ENCODE peak calls at places on chromosome X, in four cellular contexts. B is mucosa of descending colon, W is fibroblast of lung, A is WERI-Rb-1. N is an unnamed sample.

GRCh38 chrX:87679849-87680248 is 162.2 kb downstream of the KLHL4 start:
- DNase-seq in B (no peak), W (no peak), A (no peak), N (no peak)

GRCh38 chrX:20623448-20623847 is 356.7 kb upstream of the RPS6KA3 start:
- DNase-seq in B (no peak), W (peak), A (no peak), N (no peak)

GRCh38 chrX:124098089-124098488 is 136.6 kb downstream of the STAG2 start:
- DNase-seq in B (no peak), W (peak), A (no peak), N (peak)

GRCh38 chrX:34956915-34957314 is 14.3 kb downstream of the FAM47B start:
- DNase-seq in B (no peak), W (peak), A (no peak), N (peak)

GRCh38 chrX:121886557-121886956 is 839.1 kb downstream of the GLUD2 start:
- DNase-seq in B (no peak), W (no peak), A (no peak), N (no peak)

GRCh38 chrX:31580726-31581125 is 508.9 kb upstream of the FTHL17 start:
- DNase-seq in B (no peak), W (peak), A (no peak), N (peak)

GRCh38 chrX:21764043-21764442 is 6.1 kb upstream of the SMPX start:
- DNase-seq in B (no peak), W (no peak), A (no peak), N (no peak)

GRCh38 chrX:13778916-13779315 is 38.0 kb downstream of the GPM6B start:
- DNase-seq in B (no peak), W (peak), A (no peak), N (peak)

GRCh38 chrX:10156199-10157031 is at the start of gene CLCN4:
- DNase-seq in B (peak), W (peak), A (peak), N (peak)

GRCh38 chrX:103817502-103817901 is 14.6 kb downstream of the RAB9B start:
- DNase-seq in B (no peak), W (peak), A (peak), N (peak)

GRCh38 chrX:10010686-10011085 is 43.5 kb downstream of the CLDN34 start:
- DNase-seq in B (no peak), W (peak), A (no peak), N (peak)

DNA sequence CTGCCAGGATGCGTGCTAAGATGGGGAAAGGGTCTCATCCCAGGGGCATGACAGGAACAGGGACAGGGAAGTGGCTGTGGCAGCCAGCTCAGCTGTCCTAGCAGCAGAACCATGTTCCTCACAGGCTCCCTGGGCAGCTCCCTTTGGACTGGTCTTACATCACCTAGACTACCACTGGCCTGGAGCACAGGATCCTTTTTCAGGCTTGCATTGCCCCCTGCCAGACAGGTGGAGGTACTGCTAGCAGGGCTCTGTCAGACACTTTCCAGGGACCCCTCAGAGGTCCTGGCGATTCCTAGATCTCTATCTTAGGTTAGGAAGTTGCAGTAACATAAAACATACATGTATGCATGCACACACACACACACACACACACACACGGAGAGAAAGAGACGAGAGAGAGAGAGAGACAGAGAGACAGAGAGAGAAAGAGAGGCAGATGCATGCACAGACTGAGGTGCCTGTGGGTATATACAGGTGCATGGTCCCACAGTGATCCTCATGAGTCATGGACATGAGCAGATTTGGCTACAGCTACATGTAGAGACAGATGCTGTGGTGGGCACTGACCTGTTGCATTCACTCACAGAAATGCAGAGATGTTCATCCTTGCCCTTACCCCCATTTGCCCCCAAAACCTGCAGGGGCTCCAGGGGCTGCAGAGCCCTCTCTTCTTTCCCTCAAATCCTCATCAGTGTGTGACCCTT is 63.6 kb downstream of the STARD8 start:
- DNase-seq in B (no peak), W (peak), A (peak), N (peak)
- TF ChIP-seq CTCF in B (no peak), W (peak), A (peak), N (peak)

DNA sequence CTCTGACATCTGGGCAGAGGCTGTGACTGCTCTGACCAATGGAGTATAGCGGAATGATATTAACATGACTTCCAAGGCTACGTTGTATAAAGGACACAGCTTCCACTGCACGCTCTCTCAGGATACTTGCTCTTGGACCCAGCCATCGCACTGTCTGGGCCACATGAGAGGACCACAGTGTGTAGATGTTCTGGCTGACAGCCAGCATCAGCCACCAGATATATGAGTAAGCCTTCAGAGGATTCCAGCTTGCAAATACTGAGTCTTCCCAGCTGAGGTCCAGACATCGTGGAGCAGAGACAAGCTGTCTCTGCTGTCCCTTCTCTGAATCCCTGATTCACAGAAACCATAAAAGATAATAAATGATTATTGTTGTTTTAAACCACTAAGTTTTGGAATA is 146.8 kb upstream of the USP9X start:
- DNase-seq in B (no peak), W (no peak), A (no peak), N (peak)
- H3K4me3 ChIP-seq in B (no peak), W (no peak), A (no peak), N (no peak)

DNA sequence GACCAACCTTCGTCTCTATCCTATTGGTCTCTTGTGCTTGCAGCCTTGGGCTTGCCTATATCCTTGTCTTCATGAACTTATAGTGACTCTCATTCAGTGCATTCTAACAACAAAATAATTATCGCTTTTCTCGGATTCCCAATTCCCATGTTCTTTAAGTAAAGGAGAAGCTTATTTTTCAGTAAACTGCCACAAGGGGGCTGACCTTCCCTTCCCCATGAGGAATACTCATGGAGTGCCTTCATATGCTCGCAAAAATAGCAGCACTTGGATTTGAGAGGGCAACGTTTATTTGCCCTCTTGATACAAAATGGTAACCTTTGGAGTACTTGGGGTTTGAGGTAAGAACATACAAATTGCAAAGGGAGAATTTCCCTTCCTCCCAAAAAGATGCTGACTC is 183.2 kb upstream of the TENT5D start:
- DNase-seq in B (no peak), W (no peak), A (no peak), N (no peak)
- TF ChIP-seq CTCF in B (no peak), W (no peak), A (no peak), N (no peak)

GRCh38 chrX:110531873-110532272 is 173.2 kb downstream of the RTL9 start:
- DNase-seq in B (no peak), W (no peak), A (no peak), N (no peak)
- H3K4me3 ChIP-seq in B (no peak), W (no peak), A (no peak), N (no peak)

N was measured in fibroblast of pulmonary artery.